ENCODE peak calls at places on chromosomes 6 and 20, in four cellular contexts. F, U, E and X are unnamed samples.

GRCh38 chr6:7998103-7998725 is 66.0 kb downstream of the BLOC1S5 start:
- DNase-seq in F (peak), U (no peak), E (peak), X (peak)

GRCh38 chr6:170152989-170153388 is 137.9 kb downstream of the DLL1 start:
- DNase-seq in F (peak), U (peak), E (peak), X (no peak)

GRCh38 chr20:53943522-53944291 is 126.7 kb downstream of the BCAS1 start:
- DNase-seq in F (peak), U (no peak), E (peak), X (peak)

GRCh38 chr6:67630146-67630545 is 1004.9 kb upstream of the ADGRB3 start:
- DNase-seq in F (peak), U (no peak), E (peak), X (peak)

GRCh38 chr6:159134701-159135364 is 34.4 kb upstream of the FNDC1 start:
- DNase-seq in F (peak), U (peak), E (peak), X (peak)

GRCh38 chr6:24410622-24411021 is 7.9 kb downstream of the MRS2 start:
- DNase-seq in F (no peak), U (no peak), E (no peak), X (no peak)

GRCh38 chr6:121886223-121886830 is 450.9 kb downstream of the GJA1 start:
- DNase-seq in F (peak), U (no peak), E (no peak), X (peak)

GRCh38 chr6:69416739-69417138 is 380.1 kb downstream of the LMBRD1 start:
- DNase-seq in F (peak), U (no peak), E (peak), X (no peak)

GRCh38 chr6:66103954-66104353 is 396.9 kb upstream of the EYS start:
- DNase-seq in F (peak), U (no peak), E (no peak), X (no peak)

GRCh38 chr20:19756756-19757486 is 1.1 kb upstream of the RIN2 start:
- DNase-seq in F (no peak), U (no peak), E (peak), X (no peak)

GRCh38 chr6:146100776-146101175 is 71.9 kb downstream of the GRM1 start:
- DNase-seq in F (no peak), U (no peak), E (no peak), X (no peak)

GRCh38 chr6:44925100-44925739 is 402.9 kb upstream of the RUNX2 start:
- DNase-seq in F (peak), U (no peak), E (peak), X (peak)

GRCh38 chr6:3750324-3751018 is 1.0 kb downstream of the PXDC1 start:
- DNase-seq in F (peak), U (peak), E (peak), X (peak)

GRCh38 chr6:15184441-15184861 is 61.4 kb upstream of the JARID2 start:
- DNase-seq in F (peak), U (no peak), E (no peak), X (no peak)

GRCh38 chr20:60454491-60454890 is 496.3 kb downstream of the CDH26 start:
- DNase-seq in F (no peak), U (no peak), E (no peak), X (no peak)

GRCh38 chr6:150263765-150264415 is 104.9 kb upstream of the IYD start:
- DNase-seq in F (no peak), U (no peak), E (no peak), X (no peak)

GRCh38 chr6:22025468-22026159 is 271.2 kb downstream of the PRL start:
- DNase-seq in F (peak), U (no peak), E (peak), X (peak)
- TF ChIP-seq CTCF in F (no peak), U (no peak), E (no peak), X (no peak)

DNA sequence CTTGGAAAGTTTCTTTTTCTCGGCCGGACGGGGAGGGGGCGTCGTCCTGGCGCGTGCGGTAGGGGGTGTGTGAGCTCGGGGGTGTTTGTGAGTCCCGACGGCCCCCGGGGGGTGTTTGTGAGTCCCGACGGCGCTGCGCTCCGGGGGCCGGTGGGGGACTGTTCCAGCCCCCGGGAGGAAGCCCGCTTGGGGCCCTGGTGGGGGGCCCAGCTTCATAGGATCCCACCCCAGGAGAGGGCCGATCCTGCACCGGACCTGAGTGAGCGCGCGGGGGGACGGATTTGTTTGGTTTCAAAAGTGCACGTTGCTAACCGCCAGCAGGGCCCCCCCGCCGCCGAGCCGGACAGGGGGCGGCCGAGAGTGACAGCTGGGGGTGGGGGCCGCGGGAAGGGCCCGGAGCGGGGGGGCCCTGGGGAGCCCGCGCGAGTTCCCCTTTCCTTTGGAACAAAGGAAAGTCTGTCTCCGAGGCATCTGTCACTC is 441 bp downstream of the TGIF2 start:
- DNase-seq in F (no peak), U (peak), E (no peak), X (no peak)
- TF ChIP-seq CTCF in F (no peak), U (no peak), E (no peak), X (peak)

GRCh38 chr20:22511943-22512910 is 72.1 kb downstream of the FOXA2 start:
- DNase-seq in F (no peak), U (no peak), E (no peak), X (no peak)

GRCh38 chr20:22512911-22513489 is 71.4 kb downstream of the FOXA2 start:
- DNase-seq in F (no peak), U (no peak), E (no peak), X (no peak)

GRCh38 chr20:22515264-22515663 is 69.1 kb downstream of the FOXA2 start:
- DNase-seq in F (no peak), U (no peak), E (no peak), X (no peak)

GRCh38 chr20:22509090-22509938 is 75.1 kb downstream of the FOXA2 start:
- DNase-seq in F (no peak), U (no peak), E (no peak), X (no peak)

GRCh38 chr20:22513574-22513973 is 70.8 kb downstream of the FOXA2 start:
- DNase-seq in F (no peak), U (no peak), E (no peak), X (no peak)
- TF ChIP-seq CTCF in F (no peak), U (no peak), E (no peak), X (no peak)

GRCh38 chr6:32969685-32970412 is 1.5 kb downstream of the BRD2 start:
- DNase-seq in F (peak), U (peak), E (peak), X (peak)
- TF ChIP-seq CTCF in F (peak), U (peak), E (no peak), X (peak)